ENCODE peak calls at places on chromosomes 11 and 22, in nine cellular contexts. Q is BE2C; A is CD8-positive, alpha-beta T cell; W is stomach; X is right atrium auricular region; F is fibroblast of lung; J is kidney; U is HCT116; Y is cardiac muscle cell. E is an unnamed sample. For H3K4me1, the result is how much of the 10 kb centered on the place peaks cover.

GRCh38 chr11:94706211-94706610 is 61.9 kb upstream of the AMOTL1 start:
- DNase-seq in Q (no peak), A (no peak), W (no peak), X (no peak), F (no peak), J (no peak), U (no peak), Y (no peak), E (peak)

GRCh38 chr11:43905788-43906187 is 25.2 kb downstream of the ALKBH3 start:
- DNase-seq in Q (peak), A (no peak), W (no peak), X (no peak), F (peak), J (no peak), U (no peak), Y (no peak), E (no peak)

GRCh38 chr11:26227311-26227710 is 104.6 kb upstream of the ANO3 start:
- DNase-seq in Q (no peak), A (no peak), W (no peak), X (no peak), F (peak), J (no peak), U (no peak), Y (peak), E (peak)

GRCh38 chr22:40498454-40499186 is 128.2 kb downstream of the SGSM3 start:
- DNase-seq in Q (no peak), A (no peak), W (no peak), X (no peak), F (peak), J (no peak), U (peak), Y (no peak), E (peak)

GRCh38 chr22:45200862-45201511 is 37.3 kb downstream of the NUP50 start:
- DNase-seq in Q (no peak), A (no peak), W (no peak), X (no peak), F (peak), J (no peak), U (no peak), Y (no peak), E (peak)

GRCh38 chr22:23657712-23658111 is 25.6 kb upstream of the DRICH1 start:
- DNase-seq in Q (no peak), A (no peak), W (no peak), X (no peak), F (no peak), J (no peak), U (no peak), Y (no peak), E (no peak)

GRCh38 chr22:36386900-36387663 is 685 bp downstream of the MYH9 start:
- DNase-seq in Q (peak), A (peak), W (peak), X (no peak), F (no peak), J (peak), U (no peak), Y (no peak), E (no peak)

GRCh38 chr22:46996595-46997310 is 234.3 kb downstream of the TBC1D22A start:
- DNase-seq in Q (no peak), A (no peak), W (no peak), X (no peak), F (no peak), J (peak), U (no peak), Y (no peak), E (peak)

GRCh38 chr22:47163481-47163875 is 401.0 kb downstream of the TBC1D22A start:
- DNase-seq in Q (no peak), A (no peak), W (no peak), X (no peak), F (no peak), J (peak), U (no peak), Y (no peak), E (no peak)

GRCh38 chr11:84836371-84836770 is 790.8 kb downstream of the DLG2 start:
- DNase-seq in Q (no peak), A (no peak), W (no peak), X (no peak), F (no peak), J (no peak), U (no peak), Y (no peak), E (no peak)

GRCh38 chr22:36386351-36386899 is 1.3 kb downstream of the MYH9 start:
- DNase-seq in Q (peak), A (peak), W (no peak), X (no peak), F (no peak), J (peak), U (no peak), Y (no peak), E (no peak)

GRCh38 chr11:1827931-1828330 is 6.9 kb upstream of the SYT8 start:
- DNase-seq in Q (no peak), A (no peak), W (no peak), X (no peak), F (no peak), J (peak), U (no peak), Y (no peak), E (no peak)

GRCh38 chr11:60874421-60875365 is 7.4 kb downstream of the ZP1 start:
- DNase-seq in Q (no peak), A (no peak), W (peak), X (no peak), F (no peak), J (no peak), U (no peak), Y (no peak), E (no peak)

GRCh38 chr11:60873533-60873932 is 6.2 kb downstream of the ZP1 start:
- DNase-seq in Q (no peak), A (no peak), W (no peak), X (no peak), F (no peak), J (no peak), U (no peak), Y (no peak), E (no peak)

GRCh38 chr11:60872124-60872951 is 5.0 kb downstream of the ZP1 start:
- DNase-seq in Q (no peak), A (no peak), W (peak), X (no peak), F (peak), J (no peak), U (no peak), Y (no peak), E (no peak)

GRCh38 chr11:60871378-60872061 is 4.2 kb downstream of the ZP1 start:
- DNase-seq in Q (no peak), A (no peak), W (peak), X (no peak), F (peak), J (no peak), U (no peak), Y (peak), E (no peak)

GRCh38 chr11:60872952-60873524 is 5.7 kb downstream of the ZP1 start:
- DNase-seq in Q (no peak), A (no peak), W (peak), X (no peak), F (peak), J (no peak), U (no peak), Y (no peak), E (no peak)
- H3K4me1 ChIP-seq in Q (under half), A (under half), W (under half), X (under half), F (under half), J (under half), U (under half), Y (under half), E (under half)

GRCh38 chr11:19234428-19234827 is 6.3 kb downstream of the E2F8 start:
- DNase-seq in Q (no peak), A (no peak), W (no peak), X (no peak), F (no peak), J (no peak), U (no peak), Y (no peak), E (no peak)

GRCh38 chr11:19237381-19237780 is 3.4 kb downstream of the E2F8 start:
- DNase-seq in Q (no peak), A (no peak), W (no peak), X (no peak), F (no peak), J (no peak), U (no peak), Y (no peak), E (no peak)

GRCh38 chr11:19229671-19230070 is 11.1 kb downstream of the E2F8 start:
- DNase-seq in Q (no peak), A (no peak), W (no peak), X (no peak), F (no peak), J (no peak), U (no peak), Y (no peak), E (no peak)

GRCh38 chr11:19228956-19229355 is 11.8 kb downstream of the E2F8 start:
- DNase-seq in Q (no peak), A (no peak), W (no peak), X (no peak), F (no peak), J (no peak), U (no peak), Y (no peak), E (no peak)

DNA sequence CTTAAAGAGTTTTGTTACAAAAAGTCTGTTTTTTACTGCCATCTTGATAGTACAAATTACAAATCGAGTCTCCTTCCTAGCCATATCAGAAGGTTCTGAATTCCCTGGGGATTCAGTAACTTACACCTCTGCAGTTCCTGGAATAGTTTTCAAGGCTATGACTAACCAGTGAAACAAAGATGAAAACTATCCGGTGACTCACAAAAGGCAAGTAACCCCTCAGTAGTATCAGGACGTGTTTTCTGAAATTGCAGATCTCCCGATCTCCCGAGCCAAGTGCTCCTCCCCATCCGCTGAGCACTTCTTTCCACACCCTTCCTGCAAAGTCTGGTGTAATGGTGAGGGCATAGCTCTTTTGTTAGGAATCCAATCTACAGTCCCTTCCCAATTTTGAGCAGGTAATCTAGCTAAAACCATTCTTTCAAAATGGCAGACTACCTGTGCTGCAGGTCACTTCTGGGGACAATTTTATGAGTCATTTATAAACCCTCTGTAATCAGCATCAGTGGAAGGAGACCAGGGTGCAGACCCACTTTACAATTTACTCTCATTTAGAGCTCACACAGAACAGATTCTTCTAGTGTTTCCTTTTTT is 7.7 kb downstream of the E2F8 start:
- DNase-seq in Q (no peak), A (no peak), W (no peak), X (no peak), F (peak), J (no peak), U (peak), Y (no peak), E (peak)
- TF ChIP-seq CTCF in Q (no peak), A (no peak), W (no peak), X (no peak), F (no peak), J (no peak), U (no peak), Y (no peak), E (no peak)

GRCh38 chr11:86737223-86737622 is 63.1 kb upstream of the PRSS23 start:
- DNase-seq in Q (no peak), A (no peak), W (no peak), X (no peak), F (no peak), J (no peak), U (no peak), Y (no peak), E (no peak)

GRCh38 chr11:86736303-86737143 is 63.8 kb upstream of the PRSS23 start:
- DNase-seq in Q (no peak), A (no peak), W (no peak), X (no peak), F (no peak), J (no peak), U (no peak), Y (no peak), E (no peak)

GRCh38 chr11:86737752-86738151 is 62.6 kb upstream of the PRSS23 start:
- DNase-seq in Q (no peak), A (no peak), W (no peak), X (no peak), F (peak), J (no peak), U (no peak), Y (no peak), E (no peak)

GRCh38 chr11:86740628-86741488 is 59.5 kb upstream of the PRSS23 start:
- DNase-seq in Q (no peak), A (no peak), W (no peak), X (peak), F (peak), J (no peak), U (peak), Y (peak), E (peak)

DNA sequence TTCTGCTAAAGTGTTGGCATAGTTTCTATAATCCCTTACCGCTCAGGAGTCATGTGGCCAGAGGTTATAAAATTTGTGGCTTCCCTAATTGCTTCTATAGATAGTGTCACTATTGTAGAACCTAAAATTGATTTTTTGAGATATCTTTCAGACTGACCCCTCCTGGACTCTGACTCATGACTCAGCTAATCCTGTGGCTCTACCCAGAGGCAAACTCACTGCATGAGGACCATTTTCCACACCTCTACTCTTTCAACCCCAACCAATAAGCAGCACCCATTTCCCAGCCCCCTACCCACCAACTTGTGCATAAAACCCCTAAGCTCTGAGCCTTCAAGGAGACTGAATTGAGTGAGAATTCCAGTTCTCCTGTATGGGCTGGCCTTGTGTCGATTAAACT is 61.7 kb upstream of the PRSS23 start:
- DNase-seq in Q (no peak), A (no peak), W (no peak), X (no peak), F (no peak), J (no peak), U (no peak), Y (no peak), E (no peak)
- H3K4me1 ChIP-seq in Q (under half), A (under half), W (under half), X (under half), F (half or more), J (under half), U (half or more), Y (under half), E (half or more)

GRCh38 chr11:87326594-87326993 is 288.9 kb downstream of the TMEM135 start:
- DNase-seq in Q (no peak), A (no peak), W (no peak), X (no peak), F (no peak), J (no peak), U (no peak), Y (no peak), E (no peak)

GRCh38 chr11:87325490-87325872 is 287.7 kb downstream of the TMEM135 start:
- DNase-seq in Q (no peak), A (no peak), W (no peak), X (no peak), F (no peak), J (no peak), U (no peak), Y (no peak), E (no peak)

GRCh38 chr11:87317441-87317840 is 279.7 kb downstream of the TMEM135 start:
- DNase-seq in Q (no peak), A (no peak), W (no peak), X (no peak), F (no peak), J (no peak), U (no peak), Y (no peak), E (no peak)

GRCh38 chr11:87324817-87325489 is 287.2 kb downstream of the TMEM135 start:
- DNase-seq in Q (no peak), A (no peak), W (no peak), X (no peak), F (no peak), J (no peak), U (no peak), Y (no peak), E (no peak)

GRCh38 chr11:87322570-87322969 is 284.8 kb downstream of the TMEM135 start:
- DNase-seq in Q (no peak), A (no peak), W (no peak), X (no peak), F (no peak), J (no peak), U (no peak), Y (no peak), E (no peak)
- TF ChIP-seq CTCF in Q (no peak), A (no peak), W (no peak), X (no peak), F (no peak), J (no peak), U (no peak), Y (no peak), E (no peak)

DNA sequence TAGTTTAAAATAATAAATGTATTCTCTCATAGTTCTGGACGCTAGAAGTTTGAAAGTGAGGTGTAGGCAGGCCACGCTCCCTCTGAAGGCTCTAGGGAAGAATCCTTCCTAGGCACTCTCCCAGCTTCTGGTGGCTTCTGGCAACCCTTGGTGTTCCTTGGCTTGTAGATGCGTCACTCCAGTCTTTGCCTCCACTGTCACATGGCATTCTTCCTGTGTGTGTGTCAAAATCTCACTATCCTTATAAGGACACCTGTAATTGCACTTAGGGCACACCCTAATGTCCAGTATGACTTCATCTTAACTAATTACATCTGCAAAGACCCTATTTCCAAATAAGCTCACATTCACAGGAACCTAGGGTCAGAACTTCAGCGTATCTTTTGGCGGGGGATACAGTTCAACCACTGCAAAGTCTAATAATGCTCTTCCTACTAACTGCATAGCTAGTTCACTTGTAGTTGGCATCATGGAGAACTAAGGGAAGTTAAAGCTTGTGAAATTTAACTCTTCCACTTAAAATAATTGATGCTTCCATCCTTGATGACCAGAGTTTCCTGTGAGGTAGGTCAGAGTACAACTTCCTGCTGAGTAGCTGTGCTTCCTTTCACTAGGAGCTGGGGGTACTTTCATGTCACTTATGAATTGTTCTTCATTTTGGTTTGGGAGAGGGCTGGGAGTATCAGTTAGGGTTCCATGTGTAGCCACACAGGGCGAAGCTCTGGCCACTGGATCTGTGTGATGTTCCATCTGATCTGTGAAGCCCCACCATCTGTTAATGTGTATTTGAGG is 10.4 kb downstream of the YWHAH start:
- DNase-seq in Q (no peak), A (no peak), W (no peak), X (peak), F (peak), J (peak), U (no peak), Y (no peak), E (no peak)
- H3K4me1 ChIP-seq in Q (under half), A (under half), W (half or more), X (under half), F (under half), J (under half), U (under half), Y (under half), E (under half)

GRCh38 chr11:14637868-14638409 is 5.7 kb upstream of the PDE3B start:
- DNase-seq in Q (no peak), A (no peak), W (no peak), X (no peak), F (no peak), J (no peak), U (no peak), Y (no peak), E (no peak)

GRCh38 chr11:14636119-14636518 is 7.5 kb upstream of the PDE3B start:
- DNase-seq in Q (no peak), A (no peak), W (no peak), X (no peak), F (no peak), J (no peak), U (no peak), Y (no peak), E (no peak)

GRCh38 chr11:14641801-14642200 is 1.8 kb upstream of the PDE3B start:
- DNase-seq in Q (no peak), A (no peak), W (no peak), X (no peak), F (no peak), J (no peak), U (no peak), Y (no peak), E (no peak)

GRCh38 chr11:14635559-14635958 is 8.0 kb upstream of the PDE3B start:
- DNase-seq in Q (no peak), A (no peak), W (no peak), X (no peak), F (no peak), J (no peak), U (no peak), Y (no peak), E (no peak)

DNA sequence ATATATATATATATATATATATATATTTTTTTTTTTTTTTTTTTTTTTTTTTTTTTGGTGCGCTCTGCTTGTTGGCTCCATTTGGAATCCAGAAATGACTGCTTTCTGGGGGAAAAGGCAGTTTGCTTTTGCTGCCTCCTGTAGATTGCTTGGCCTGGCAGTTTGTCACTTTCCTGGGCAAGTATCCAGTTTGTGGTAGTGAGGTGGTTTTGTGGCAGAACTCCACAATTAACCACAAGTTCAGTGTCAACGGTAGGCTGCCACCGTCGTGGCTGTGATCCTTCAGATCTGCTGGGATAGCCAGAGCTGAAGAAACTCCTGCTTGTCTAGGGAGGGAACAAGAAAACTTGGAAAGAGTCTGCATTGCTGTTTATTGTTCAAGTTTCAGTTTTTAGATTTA is 5.0 kb upstream of the PDE3B start:
- DNase-seq in Q (no peak), A (peak), W (no peak), X (no peak), F (peak), J (no peak), U (no peak), Y (no peak), E (no peak)
- TF ChIP-seq CTCF in Q (no peak), A (no peak), W (no peak), X (no peak), F (no peak), J (no peak), U (no peak), Y (no peak), E (no peak)